ENCODE peak calls at places on chromosomes 11 and 22, in six cellular contexts. Z is dorsolateral prefrontal cortex, U is AG10803, W is neural progenitor cell, R is colonic mucosa, A is fibroblast of mammary gland. Y is an unnamed sample.

GRCh38 chr11:83127309-83127636 is 29.7 kb upstream of the PCF11 start:
- DNase-seq in Z (no peak), U (no peak), W (no peak), R (no peak), A (no peak), Y (no peak)

GRCh38 chr22:37486224-37486845 is at the start of gene MFNG:
- DNase-seq in Z (peak), U (no peak), W (peak), R (peak), A (no peak), Y (peak)

GRCh38 chr11:10490398-10491232 is 35.6 kb downstream of the AMPD3 start:
- DNase-seq in Z (peak), U (peak), W (peak), R (peak), A (peak), Y (peak)

GRCh38 chr11:65288706-65289536 is 25.7 kb upstream of the CDC42EP2 start:
- DNase-seq in Z (peak), U (peak), W (no peak), R (no peak), A (peak), Y (no peak)

GRCh38 chr11:16804104-16804947 is 65.9 kb downstream of the C11orf58 start:
- DNase-seq in Z (no peak), U (peak), W (no peak), R (peak), A (peak), Y (peak)

GRCh38 chr22:44029069-44029468 is 5.0 kb downstream of the PARVB start:
- DNase-seq in Z (no peak), U (no peak), W (no peak), R (no peak), A (no peak), Y (no peak)

GRCh38 chr11:35166369-35167360 is 27.7 kb downstream of the CD44 start:
- DNase-seq in Z (peak), U (peak), W (no peak), R (no peak), A (peak), Y (peak)

GRCh38 chr11:44568706-44569473 is 3.4 kb downstream of the CD82 start:
- DNase-seq in Z (peak), U (peak), W (no peak), R (peak), A (peak), Y (peak)

GRCh38 chr11:19968860-19969259 is 191.4 kb downstream of the DBX1 start:
- DNase-seq in Z (no peak), U (no peak), W (no peak), R (no peak), A (no peak), Y (no peak)

GRCh38 chr11:61045271-61045670 is 57.0 kb upstream of the CD5 start:
- DNase-seq in Z (no peak), U (no peak), W (no peak), R (no peak), A (no peak), Y (no peak)

DNA sequence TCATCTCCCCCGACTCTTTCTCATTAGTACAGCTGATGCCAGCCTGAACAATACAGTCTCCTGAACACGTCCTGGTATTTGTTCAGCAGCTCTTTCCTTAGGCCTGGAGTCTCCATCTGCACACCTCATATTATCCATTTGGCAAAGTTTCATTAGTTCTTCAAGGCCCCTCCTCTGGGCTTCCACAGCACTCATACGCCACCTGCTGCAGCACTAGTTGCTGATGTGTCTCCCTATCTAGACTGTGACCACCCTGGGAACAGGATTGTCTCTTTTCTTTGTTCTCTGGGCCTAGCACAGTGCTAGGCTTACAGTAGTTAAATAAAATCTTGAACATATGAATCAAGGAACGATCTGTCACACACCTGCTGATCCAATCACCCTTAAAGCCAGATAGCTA is 17.2 kb downstream of the DCHS1 start:
- DNase-seq in Z (no peak), U (no peak), W (no peak), R (no peak), A (no peak), Y (no peak)
- TF ChIP-seq CTCF in Z (no peak), U (no peak), W (no peak), R (no peak), A (no peak), Y (no peak)

GRCh38 chr11:57598831-57599155 is 1.3 kb downstream of the SERPING1 start:
- DNase-seq in Z (no peak), U (peak), W (no peak), R (no peak), A (peak), Y (peak)
- H3K4me3 ChIP-seq in Z (peak), U (peak), W (peak), R (peak), A (peak), Y (peak)

DNA sequence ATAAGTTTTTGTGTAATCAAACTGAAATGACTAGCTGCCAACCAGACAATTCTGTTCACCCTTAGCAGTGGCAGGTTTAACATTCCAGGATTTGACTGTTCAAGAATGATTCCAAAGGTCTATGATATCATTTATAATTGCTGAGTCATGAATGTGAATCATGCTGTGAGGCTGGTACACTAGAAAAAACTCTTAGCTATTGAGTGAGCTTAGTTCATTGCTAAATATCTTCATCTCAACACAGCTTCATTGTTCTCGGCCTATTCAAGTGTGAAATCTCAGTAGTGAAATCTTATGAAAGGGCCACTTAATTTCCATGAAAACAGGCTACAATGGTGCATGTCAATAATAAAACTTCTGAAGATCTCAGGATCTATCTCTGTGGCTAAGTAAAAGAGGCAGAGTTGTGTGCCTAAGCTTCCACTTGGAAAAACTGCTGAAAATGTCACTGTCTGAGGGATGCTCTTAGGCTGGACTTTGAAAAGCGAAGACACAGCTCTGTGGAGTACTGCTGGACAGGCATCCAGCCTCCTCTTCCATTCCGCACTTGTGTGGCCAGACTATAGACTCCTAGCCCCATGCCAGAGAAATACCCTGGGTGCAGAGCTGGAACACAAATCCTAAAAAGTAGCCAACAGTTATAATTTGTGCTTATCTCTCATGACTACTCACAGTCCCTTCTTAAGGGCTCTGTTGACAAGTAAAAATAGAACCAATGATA is 12.8 kb downstream of the AQP11 start:
- DNase-seq in Z (no peak), U (peak), W (no peak), R (no peak), A (peak), Y (peak)
- TF ChIP-seq CTCF in Z (no peak), U (no peak), W (no peak), R (no peak), A (no peak), Y (no peak)

DNA sequence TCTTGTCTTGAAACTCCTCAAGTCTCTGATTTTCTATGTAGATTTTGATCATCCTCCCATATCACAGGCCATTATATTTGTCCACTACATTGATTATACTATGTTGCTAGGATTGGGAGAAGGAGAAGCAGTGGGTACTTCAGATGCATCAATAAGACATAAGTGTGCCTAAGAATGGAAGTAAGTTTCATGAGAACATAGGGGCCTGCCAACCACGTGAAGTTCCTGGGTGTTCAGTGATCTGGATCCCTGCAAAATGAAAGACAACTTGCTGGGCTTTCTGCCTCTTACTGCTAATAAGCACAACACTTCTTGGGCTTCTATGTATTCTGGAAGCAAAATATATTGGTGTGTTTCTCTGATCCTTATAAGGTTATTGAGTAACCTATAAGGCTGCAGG is 17.8 kb downstream of the SERPINH1 start:
- DNase-seq in Z (no peak), U (no peak), W (no peak), R (no peak), A (no peak), Y (no peak)
- H3K4me3 ChIP-seq in Z (no peak), U (no peak), W (no peak), R (no peak), A (no peak), Y (no peak)

GRCh38 chr22:36350751-36351594 is 36.8 kb downstream of the MYH9 start:
- DNase-seq in Z (no peak), U (no peak), W (no peak), R (peak), A (peak), Y (no peak)
- TF ChIP-seq CTCF in Z (no peak), U (no peak), W (no peak), R (no peak), A (peak), Y (peak)

DNA sequence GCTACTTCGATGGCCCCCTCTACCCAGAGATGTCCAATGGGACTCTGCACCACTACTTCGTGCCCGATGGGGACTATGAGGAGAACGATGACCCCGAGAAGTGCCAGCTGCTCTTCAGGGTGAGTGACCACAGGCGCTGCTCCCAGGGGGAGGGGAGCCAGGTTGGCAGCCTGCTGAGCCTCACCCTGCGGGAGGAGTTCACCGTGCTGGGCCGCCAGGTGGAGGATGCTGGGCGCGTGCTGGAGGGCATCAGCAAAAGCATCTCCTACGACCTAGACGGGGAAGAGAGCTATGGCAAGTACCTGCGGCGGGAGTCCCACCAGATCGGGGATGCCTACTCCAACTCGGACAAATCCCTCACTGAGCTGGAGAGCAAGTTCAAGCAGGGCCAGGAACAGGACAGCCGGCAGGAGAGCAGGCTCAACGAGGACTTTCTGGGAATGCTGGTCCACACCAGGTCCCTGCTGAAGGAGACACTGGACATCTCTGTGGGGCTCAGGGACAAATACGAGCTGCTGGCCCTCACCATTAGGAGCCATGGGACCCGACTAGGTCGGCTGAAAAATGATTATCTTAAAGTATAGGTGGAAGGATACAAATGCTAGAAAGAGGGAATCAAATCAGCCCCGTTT is 783 bp downstream of the FIBIN start:
- DNase-seq in Z (no peak), U (peak), W (no peak), R (no peak), A (no peak), Y (no peak)
- H3K4me3 ChIP-seq in Z (peak), U (peak), W (peak), R (peak), A (peak), Y (peak)

DNA sequence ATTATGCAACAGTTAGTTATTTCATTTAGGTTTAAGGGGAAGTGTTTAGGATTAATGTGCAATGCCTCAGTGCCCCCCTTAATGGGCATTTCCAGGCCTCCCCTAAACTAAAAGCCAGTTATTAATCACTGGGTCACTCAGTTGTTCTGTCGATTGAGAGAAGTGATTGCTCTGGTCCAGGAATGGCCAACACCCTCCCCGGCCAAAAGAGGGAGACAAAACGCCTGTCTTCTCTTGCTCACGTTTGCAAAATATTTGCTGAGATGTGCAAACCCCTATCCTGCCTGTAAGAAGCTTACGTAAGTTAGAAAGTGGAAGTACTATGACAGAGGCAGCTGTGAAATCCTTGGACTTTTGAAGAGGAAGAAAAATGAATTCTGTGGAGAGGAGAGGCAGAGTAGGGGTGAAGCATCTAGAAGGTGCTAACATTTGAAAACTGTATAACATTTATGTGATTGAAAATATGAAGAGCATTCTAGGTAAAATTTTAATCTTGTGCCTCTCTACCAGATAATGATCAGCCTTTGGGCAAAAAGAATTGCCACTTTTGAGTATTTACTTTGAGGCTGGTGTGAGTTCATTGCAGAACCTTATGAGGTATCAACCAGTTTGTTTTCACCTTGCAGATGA is 37.7 kb downstream of the NTM start:
- DNase-seq in Z (no peak), U (peak), W (peak), R (no peak), A (peak), Y (peak)
- TF ChIP-seq CTCF in Z (peak), U (peak), W (peak), R (peak), A (peak), Y (peak)

Y was measured in fibroblast of pulmonary artery.